ENCODE peak calls at places on chromosomes 13 and 19, in four cellular contexts. Y is mucosa of descending colon, E is H1, W is breast epithelium. X is an unnamed sample.

GRCh38 chr13:99765869-99766268 is 205.7 kb downstream of the ZIC5 start:
- DNase-seq in Y (no peak), E (no peak), W (no peak), X (no peak)

GRCh38 chr13:112056739-112057433 is 10.1 kb upstream of the SOX1 start:
- DNase-seq in Y (no peak), E (peak), W (no peak), X (no peak)

GRCh38 chr19:1251233-1251502 is 2.8 kb downstream of the MIDN start:
- DNase-seq in Y (no peak), E (no peak), W (no peak), X (no peak)

GRCh38 chr13:28140433-28141125 is 2.2 kb downstream of the PAN3 start:
- DNase-seq in Y (no peak), E (no peak), W (no peak), X (peak)

GRCh38 chr13:112703449-112703848 is 13.6 kb downstream of the ATP11A start:
- DNase-seq in Y (no peak), E (no peak), W (no peak), X (no peak)

GRCh38 chr13:85137516-85137915 is 661.7 kb downstream of the SLITRK6 start:
- DNase-seq in Y (no peak), E (no peak), W (no peak), X (no peak)

GRCh38 chr19:49672131-49672919 is 4.7 kb upstream of the PRMT1 start:
- DNase-seq in Y (peak), E (peak), W (no peak), X (no peak)

GRCh38 chr13:40665061-40665753 is 1.2 kb downstream of the FOXO1 start:
- DNase-seq in Y (peak), E (peak), W (peak), X (no peak)

GRCh38 chr19:12788025-12788681 is 3.1 kb upstream of the JUNB start:
- DNase-seq in Y (no peak), E (no peak), W (no peak), X (no peak)

GRCh38 chr13:113555141-113555540 is 29.4 kb upstream of the TFDP1 start:
- DNase-seq in Y (no peak), E (peak), W (no peak), X (no peak)

GRCh38 chr13:24864579-24864978 is 100.6 kb downstream of the RNF17 start:
- DNase-seq in Y (no peak), E (no peak), W (no peak), X (no peak)

GRCh38 chr19:45153339-45154063 is 7.3 kb downstream of the NKPD1 start:
- DNase-seq in Y (no peak), E (peak), W (no peak), X (no peak)

GRCh38 chr19:55257461-55258411 is 1.1 kb downstream of the PPP6R1 start:
- DNase-seq in Y (peak), E (peak), W (no peak), X (no peak)

GRCh38 chr13:36965767-36966166 is 33.4 kb downstream of the ALG5 start:
- DNase-seq in Y (no peak), E (no peak), W (no peak), X (no peak)

GRCh38 chr19:34313188-34313587 is 51.8 kb upstream of the GPI start:
- DNase-seq in Y (peak), E (no peak), W (no peak), X (no peak)

GRCh38 chr19:3194063-3194702 is 8.5 kb downstream of the NCLN start:
- DNase-seq in Y (no peak), E (no peak), W (no peak), X (no peak)

GRCh38 chr13:90448466-90449037 is 898.9 kb upstream of the MIR17HG start:
- DNase-seq in Y (no peak), E (no peak), W (no peak), X (no peak)

GRCh38 chr19:53945441-53945840 is 17.3 kb upstream of the CACNG8 start:
- DNase-seq in Y (no peak), E (peak), W (no peak), X (no peak)

GRCh38 chr13:113267642-113268405 is 29.2 kb upstream of the LAMP1 start:
- DNase-seq in Y (no peak), E (no peak), W (no peak), X (no peak)

GRCh38 chr13:113875829-113876228 is 12.0 kb upstream of the GAS6 start:
- DNase-seq in Y (no peak), E (no peak), W (no peak), X (no peak)

GRCh38 chr13:46097015-46097414 is 7.8 kb downstream of the CPB2 start:
- DNase-seq in Y (no peak), E (no peak), W (no peak), X (no peak)

GRCh38 chr13:76378767-76379166 is 507.4 kb downstream of the KCTD12 start:
- DNase-seq in Y (no peak), E (no peak), W (no peak), X (no peak)

GRCh38 chr19:16293133-16294085 is 31.2 kb upstream of the KLF2 start:
- DNase-seq in Y (no peak), E (no peak), W (peak), X (no peak)
- H3K4me3 ChIP-seq in Y (no peak), E (no peak), W (peak), X (peak)

GRCh38 chr19:37412700-37413099 is 41.8 kb downstream of the ZNF527 start:
- DNase-seq in Y (no peak), E (no peak), W (no peak), X (no peak)
- H3K4me3 ChIP-seq in Y (no peak), E (no peak), W (no peak), X (no peak)

DNA sequence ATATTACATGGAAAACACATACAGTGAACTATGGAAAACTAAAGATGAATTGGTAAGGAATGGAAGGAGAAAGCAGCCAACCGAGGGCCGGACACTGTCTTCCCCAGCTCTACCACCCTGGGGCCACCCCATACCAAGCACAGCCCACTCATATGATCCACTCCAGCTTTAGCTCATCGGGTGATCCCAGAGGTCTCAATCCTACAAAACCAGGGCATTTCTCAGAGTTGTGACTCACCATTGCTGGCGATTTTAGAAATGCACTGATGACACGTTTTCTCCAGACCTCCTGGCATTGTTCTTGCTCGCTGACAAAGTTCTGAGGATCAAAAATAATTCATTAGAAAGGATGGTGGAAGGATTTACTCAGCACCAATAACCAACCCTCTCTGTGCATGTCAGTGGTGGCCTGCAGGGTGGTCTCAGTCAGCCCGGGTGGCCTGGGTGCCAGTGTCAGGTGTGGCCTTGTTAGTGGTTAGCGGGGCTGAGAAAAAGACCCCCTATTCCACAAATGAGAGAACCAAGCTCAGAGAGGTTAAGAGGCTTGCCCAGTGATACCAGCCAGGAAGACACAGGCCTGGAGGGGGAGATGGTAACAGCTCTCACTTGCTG is 6.6 kb downstream of the TMEM272 start:
- DNase-seq in Y (no peak), E (no peak), W (no peak), X (peak)
- H3K4me3 ChIP-seq in Y (no peak), E (no peak), W (no peak), X (no peak)

GRCh38 chr19:51341976-51342580 is at the start of gene VSIG10L:
- DNase-seq in Y (no peak), E (no peak), W (no peak), X (no peak)
- H3K4me3 ChIP-seq in Y (no peak), E (no peak), W (no peak), X (no peak)

DNA sequence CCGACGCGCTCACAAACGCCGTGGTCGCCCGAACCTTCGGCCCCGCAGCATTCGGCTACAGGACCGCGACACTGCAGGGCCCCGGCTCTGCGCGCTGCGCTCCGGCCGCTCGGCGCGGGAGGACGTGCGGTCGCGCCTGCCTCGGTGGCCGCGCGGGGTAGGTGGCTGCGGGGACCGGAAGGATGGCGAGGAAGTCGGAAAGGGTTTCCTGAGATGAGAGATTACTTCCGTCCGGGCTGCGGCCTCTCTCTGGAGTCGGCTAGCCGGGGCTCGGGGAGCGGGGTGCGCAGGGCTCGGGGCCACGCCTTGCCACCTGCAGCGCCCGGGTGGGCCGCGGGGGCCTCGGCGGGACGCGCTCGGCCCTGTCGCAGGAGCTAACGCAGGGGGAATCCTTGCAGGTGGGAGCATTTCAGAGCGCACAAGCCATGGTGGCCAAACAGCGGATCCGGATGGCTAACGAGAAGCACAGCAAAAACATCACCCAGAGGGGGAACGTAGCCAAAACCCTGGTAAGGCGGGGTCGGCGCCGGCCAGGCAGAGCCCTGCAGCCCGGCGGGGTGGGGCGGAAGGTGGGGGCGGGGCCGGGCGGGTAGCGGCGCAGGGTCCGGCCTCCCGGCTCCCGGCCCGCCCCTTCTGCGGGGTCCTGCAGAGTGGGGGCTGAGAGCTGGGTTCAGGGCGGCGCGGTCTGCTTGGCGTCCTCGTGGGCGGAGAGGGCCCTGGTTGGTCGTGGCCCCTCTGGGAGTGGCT is at the start of gene SERP2:
- DNase-seq in Y (peak), E (peak), W (no peak), X (no peak)
- H3K4me3 ChIP-seq in Y (no peak), E (peak), W (peak), X (peak)

DNA sequence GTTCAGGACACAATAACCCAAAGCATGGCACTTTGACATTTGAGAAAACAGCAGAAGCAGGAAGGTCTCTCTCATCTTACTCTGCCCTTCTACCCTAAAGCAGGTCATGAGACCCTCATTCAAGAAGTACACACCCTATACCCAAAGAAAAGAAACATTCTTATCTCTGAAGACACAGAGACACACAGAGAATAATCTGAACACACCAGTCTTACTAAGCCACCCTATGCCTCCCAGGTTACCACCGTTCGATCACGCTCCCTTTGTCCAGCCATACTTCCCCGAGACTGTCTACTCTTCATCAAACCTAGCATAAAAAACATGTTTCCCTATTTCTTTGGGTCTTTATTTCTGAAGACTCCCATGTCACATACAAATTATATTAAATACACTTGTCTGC is 66.5 kb upstream of the ANKRD10 start:
- DNase-seq in Y (no peak), E (no peak), W (no peak), X (no peak)
- H3K4me3 ChIP-seq in Y (no peak), E (no peak), W (no peak), X (no peak)

GRCh38 chr19:38796154-38796553 is 7.2 kb downstream of the LGALS7B start:
- DNase-seq in Y (no peak), E (no peak), W (no peak), X (no peak)
- H3K4me3 ChIP-seq in Y (no peak), E (no peak), W (no peak), X (no peak)

X was measured in epithelial cell of proximal tubule.